ENCODE peak calls at places on chromosomes 7 and 10, in eight cellular contexts. One of them, this sample, is unnamed.

GRCh38 chr7:120700806-120701205 is 157.1 kb downstream of the TSPAN12 start:
- DNase-seq in Calu3: no peak
- DNase-seq in activated CD4-positive, alpha-beta T cell treated with anti-CD3 and anti-CD28 coated beads for 24 hours: no peak
- DNase-seq in nucleus accumbens: peak
- DNase-seq in Ammon's horn: no peak
- DNase-seq in endothelial cell: no peak
- DNase-seq in mammary epithelial cell: no peak
- DNase-seq in psoas muscle: no peak
- DNase-seq in this sample: no peak

GRCh38 chr7:145474287-145474686 is 638.4 kb upstream of the TPK1 start:
- DNase-seq in Calu3: no peak
- DNase-seq in activated CD4-positive, alpha-beta T cell treated with anti-CD3 and anti-CD28 coated beads for 24 hours: no peak
- DNase-seq in nucleus accumbens: no peak
- DNase-seq in Ammon's horn: no peak
- DNase-seq in endothelial cell: no peak
- DNase-seq in mammary epithelial cell: no peak
- DNase-seq in psoas muscle: no peak
- DNase-seq in this sample: no peak

GRCh38 chr7:43869898-43870240 is 552 bp upstream of the MRPS24 start:
- DNase-seq in Calu3: peak
- DNase-seq in activated CD4-positive, alpha-beta T cell treated with anti-CD3 and anti-CD28 coated beads for 24 hours: no peak
- DNase-seq in nucleus accumbens: no peak
- DNase-seq in Ammon's horn: peak
- DNase-seq in endothelial cell: no peak
- DNase-seq in mammary epithelial cell: peak
- DNase-seq in psoas muscle: peak
- DNase-seq in this sample: no peak

GRCh38 chr10:130777507-130778165 is 533.9 kb downstream of the TCERG1L start:
- DNase-seq in Calu3: no peak
- DNase-seq in activated CD4-positive, alpha-beta T cell treated with anti-CD3 and anti-CD28 coated beads for 24 hours: no peak
- DNase-seq in nucleus accumbens: no peak
- DNase-seq in Ammon's horn: no peak
- DNase-seq in endothelial cell: no peak
- DNase-seq in mammary epithelial cell: no peak
- DNase-seq in psoas muscle: no peak
- DNase-seq in this sample: no peak

GRCh38 chr7:22564511-22565045 is 64.6 kb upstream of the STEAP1B start:
- DNase-seq in Calu3: peak
- DNase-seq in activated CD4-positive, alpha-beta T cell treated with anti-CD3 and anti-CD28 coated beads for 24 hours: no peak
- DNase-seq in nucleus accumbens: no peak
- DNase-seq in Ammon's horn: peak
- DNase-seq in endothelial cell: no peak
- DNase-seq in mammary epithelial cell: peak
- DNase-seq in psoas muscle: peak
- DNase-seq in this sample: no peak

GRCh38 chr7:75968012-75968411 is 26.4 kb downstream of the TMEM120A start:
- DNase-seq in Calu3: no peak
- DNase-seq in activated CD4-positive, alpha-beta T cell treated with anti-CD3 and anti-CD28 coated beads for 24 hours: no peak
- DNase-seq in nucleus accumbens: no peak
- DNase-seq in Ammon's horn: no peak
- DNase-seq in endothelial cell: no peak
- DNase-seq in mammary epithelial cell: no peak
- DNase-seq in psoas muscle: no peak
- DNase-seq in this sample: no peak

GRCh38 chr7:100706672-100707311 is 871 bp downstream of the POP7 start:
- DNase-seq in Calu3: no peak
- DNase-seq in activated CD4-positive, alpha-beta T cell treated with anti-CD3 and anti-CD28 coated beads for 24 hours: no peak
- DNase-seq in nucleus accumbens: no peak
- DNase-seq in Ammon's horn: no peak
- DNase-seq in endothelial cell: no peak
- DNase-seq in mammary epithelial cell: no peak
- DNase-seq in psoas muscle: no peak
- DNase-seq in this sample: no peak

GRCh38 chr7:7799138-7799537 is 80.7 kb upstream of the RPA3 start:
- DNase-seq in Calu3: no peak
- DNase-seq in activated CD4-positive, alpha-beta T cell treated with anti-CD3 and anti-CD28 coated beads for 24 hours: no peak
- DNase-seq in nucleus accumbens: no peak
- DNase-seq in Ammon's horn: no peak
- DNase-seq in endothelial cell: no peak
- DNase-seq in mammary epithelial cell: no peak
- DNase-seq in psoas muscle: no peak
- DNase-seq in this sample: no peak

GRCh38 chr7:70570029-70570428 is 561.9 kb upstream of the GALNT17 start:
- DNase-seq in Calu3: no peak
- DNase-seq in activated CD4-positive, alpha-beta T cell treated with anti-CD3 and anti-CD28 coated beads for 24 hours: no peak
- DNase-seq in nucleus accumbens: no peak
- DNase-seq in Ammon's horn: no peak
- DNase-seq in endothelial cell: no peak
- DNase-seq in mammary epithelial cell: no peak
- DNase-seq in psoas muscle: no peak
- DNase-seq in this sample: no peak

GRCh38 chr7:37732253-37732652 is 48.7 kb downstream of the GPR141 start:
- DNase-seq in Calu3: peak
- DNase-seq in activated CD4-positive, alpha-beta T cell treated with anti-CD3 and anti-CD28 coated beads for 24 hours: no peak
- DNase-seq in nucleus accumbens: no peak
- DNase-seq in Ammon's horn: peak
- DNase-seq in endothelial cell: peak
- DNase-seq in mammary epithelial cell: peak
- DNase-seq in psoas muscle: peak
- DNase-seq in this sample: no peak

GRCh38 chr10:113947138-113948011 is 92.9 kb downstream of the NHLRC2 start:
- DNase-seq in Calu3: peak
- DNase-seq in activated CD4-positive, alpha-beta T cell treated with anti-CD3 and anti-CD28 coated beads for 24 hours: no peak
- DNase-seq in nucleus accumbens: no peak
- DNase-seq in Ammon's horn: no peak
- DNase-seq in endothelial cell: no peak
- DNase-seq in mammary epithelial cell: no peak
- DNase-seq in psoas muscle: no peak
- DNase-seq in this sample: no peak